ENCODE peak calls at places on chromosomes 12 and 14, in seven cellular contexts. M, F, W, L, U, V and S are unnamed samples.

GRCh38 chr12:52477651-52478050 is 4.0 kb upstream of the KRT6C start:
- DNase-seq in M (no peak), U (no peak), L (no peak), V (no peak), W (no peak), F (no peak), S (no peak)

GRCh38 chr12:117875652-117876491 is 92.9 kb downstream of the KSR2 start:
- DNase-seq in M (peak; percentile 37), L (no peak), U (peak; percentile 17), W (no peak), V (peak; percentile 16), F (no peak), S (no peak)

GRCh38 chr12:10454531-10454930 is 1.4 kb upstream of the KLRC1 start:
- DNase-seq in L (no peak), U (peak; percentile 6), W (no peak), M (peak; percentile 17), V (no peak), F (no peak), S (no peak)

GRCh38 chr14:69487771-69488170 is 3.2 kb downstream of the PLEKHD1 start:
- DNase-seq in U (no peak), W (no peak), M (no peak), V (no peak), F (no peak), L (no peak), S (no peak)

GRCh38 chr12:5889381-5890047 is 55.5 kb downstream of the ANO2 start:
- DNase-seq in M (no peak), V (no peak), W (no peak), F (no peak), U (peak; percentile 29), L (no peak), S (no peak)

GRCh38 chr12:10031771-10032175 is 1.3 kb downstream of the CLEC9A start:
- DNase-seq in V (no peak), W (no peak), L (peak; percentile 70), F (no peak), U (peak; percentile 93), M (peak; percentile 89), S (no peak)

GRCh38 chr12:89544730-89545184 is 18.9 kb upstream of the POC1B start:
- DNase-seq in F (no peak), V (no peak), L (no peak), M (peak; percentile 35), W (peak; percentile 52), U (peak; percentile 85), S (no peak)

GRCh38 chr12:54439096-54439495 is 20.0 kb upstream of the ITGA5 start:
- DNase-seq in F (no peak), W (no peak), U (no peak), V (no peak), L (no peak), M (no peak), S (no peak)

GRCh38 chr14:105073720-105074600 is 8.7 kb upstream of the GPR132 start:
- DNase-seq in W (peak; percentile 44), M (no peak), U (no peak), V (no peak), F (no peak), L (no peak), S (no peak)

GRCh38 chr14:92160619-92161018 is 38.9 kb downstream of the CPSF2 start:
- DNase-seq in L (peak; percentile 34), M (peak; percentile 94), W (no peak), U (no peak), V (no peak), F (no peak), S (no peak)

GRCh38 chr12:123041042-123041531 is 60.6 kb downstream of the ARL6IP4 start:
- DNase-seq in L (no peak), W (no peak), M (no peak), U (no peak), V (no peak), F (no peak), S (no peak)

GRCh38 chr14:77014004-77014604 is 14.4 kb downstream of the IRF2BPL start:
- DNase-seq in L (no peak), V (no peak), W (no peak), U (no peak), F (no peak), M (peak; percentile 42), S (no peak)

GRCh38 chr14:73795974-73796373 is 55.7 kb upstream of the PTGR2 start:
- DNase-seq in M (no peak), U (peak; percentile 86), W (peak; percentile 90), F (no peak), V (no peak), L (no peak), S (peak; percentile 12)